ENCODE peak calls at places on chromosome 14, in six cellular contexts. Z, E, I, V, P and X are unnamed samples.
A peak's percentile ranks its signal among the peaks of the same experiment; 100 is the strongest.

GRCh38 chr14:24289649-24290283 is 9.8 kb downstream of the DHRS1 start:
- DNase-seq in Z (no peak), E (no peak), I (no peak), V (no peak), P (no peak), X (no peak)

GRCh38 chr14:100835278-100836052 is 9.5 kb downstream of the MEG3 start:
- DNase-seq in Z (no peak), E (no peak), I (no peak), V (no peak), P (no peak), X (no peak)

GRCh38 chr14:100387450-100387849 is 64.3 kb downstream of the SLC25A47 start:
- DNase-seq in Z (no peak), E (no peak), I (no peak), V (no peak), P (no peak), X (no peak)

GRCh38 chr14:23323838-23324454 is 2.7 kb downstream of the PABPN1 start:
- DNase-seq in Z (no peak), E (no peak), I (no peak), V (no peak), P (no peak), X (no peak)

GRCh38 chr14:100524933-100525243 is 62.3 kb downstream of the BEGAIN start:
- DNase-seq in Z (peak; percentile 20), E (no peak), I (peak; percentile 55), V (no peak), P (no peak), X (peak; percentile 3)

GRCh38 chr14:54023027-54023426 is 66.4 kb upstream of the BMP4 start:
- DNase-seq in Z (no peak), E (no peak), I (no peak), V (no peak), P (no peak), X (no peak)

GRCh38 chr14:59631237-59631636 is 54.6 kb upstream of the CCDC175 start:
- DNase-seq in Z (no peak), E (no peak), I (peak; percentile 19), V (no peak), P (no peak), X (no peak)

GRCh38 chr14:54048311-54048710 is 91.7 kb upstream of the BMP4 start:
- DNase-seq in Z (no peak), E (no peak), I (no peak), V (no peak), P (no peak), X (no peak)

GRCh38 chr14:51056431-51056830 is 38.5 kb downstream of the TRIM9 start:
- DNase-seq in Z (no peak), E (no peak), I (no peak), V (no peak), P (no peak), X (no peak)

GRCh38 chr14:58717211-58717610 is 79.4 kb downstream of the DACT1 start:
- DNase-seq in Z (no peak), E (no peak), I (no peak), V (no peak), P (no peak), X (no peak)

GRCh38 chr14:64759555-64759938 is 55.3 kb downstream of the PLEKHG3 start:
- DNase-seq in Z (no peak), E (no peak), I (no peak), V (no peak), P (no peak), X (no peak)

GRCh38 chr14:89669209-89669608 is 252.2 kb upstream of the FOXN3 start:
- DNase-seq in Z (no peak), E (no peak), I (no peak), V (no peak), P (peak; percentile 43), X (peak; percentile 12)

GRCh38 chr14:32808574-32809098 is 130.0 kb upstream of the NPAS3 start:
- DNase-seq in Z (no peak), E (no peak), I (no peak), V (no peak), P (no peak), X (peak; percentile 83)

GRCh38 chr14:102775855-102776760 is 1.1 kb upstream of the TRAF3 start:
- DNase-seq in Z (no peak), E (no peak), I (peak; percentile 34), V (peak; percentile 16), P (no peak), X (no peak)

GRCh38 chr14:68786491-68787234 is 6.2 kb downstream of the ZFP36L1 start:
- DNase-seq in Z (no peak), E (no peak), I (peak; percentile 19), V (no peak), P (no peak), X (no peak)

GRCh38 chr14:77738559-77739250 is 22.3 kb downstream of the SNW1 start:
- DNase-seq in Z (no peak), E (no peak), I (no peak), V (no peak), P (no peak), X (no peak)

GRCh38 chr14:103091041-103091882 is 3.3 kb upstream of the EXOC3L4 start:
- DNase-seq in Z (peak; percentile 74), E (no peak), I (no peak), V (no peak), P (peak; percentile 30), X (no peak)

GRCh38 chr14:90938615-90939014 is 121.8 kb downstream of the RPS6KA5 start:
- DNase-seq in Z (no peak), E (no peak), I (no peak), V (no peak), P (no peak), X (no peak)

GRCh38 chr14:66117600-66117999 is 368.6 kb upstream of the CCDC196 start:
- DNase-seq in Z (no peak), E (no peak), I (no peak), V (no peak), P (no peak), X (no peak)

GRCh38 chr14:25011095-25011494 is 38.9 kb downstream of the STXBP6 start:
- DNase-seq in Z (no peak), E (no peak), I (no peak), V (no peak), P (no peak), X (no peak)

GRCh38 chr14:71290960-71291466 is 383.8 kb downstream of the PCNX1 start:
- DNase-seq in Z (no peak), E (peak; percentile 47), I (no peak), V (no peak), P (no peak), X (peak; percentile 4)

GRCh38 chr14:66468778-66469367 is 17.3 kb upstream of the CCDC196 start:
- DNase-seq in Z (no peak), E (no peak), I (no peak), V (no peak), P (no peak), X (no peak)

GRCh38 chr14:100652739-100653138 is 65.5 kb upstream of the BEGAIN start:
- DNase-seq in Z (no peak), E (no peak), I (no peak), V (no peak), P (no peak), X (no peak)